ENCODE peak calls at places on chromosomes 16 and 17, in eight cellular contexts. C, N, H, J, S, R, E and G are unnamed samples.
A peak's percentile ranks its signal among the peaks of the same experiment; 100 is the strongest.

GRCh38 chr16:86041205-86041604 is 142.2 kb downstream of the IRF8 start:
- DNase-seq in C (no peak), N (no peak), H (no peak), J (no peak), S (no peak), R (no peak), E (no peak), G (no peak)

GRCh38 chr16:49049191-49049590 is 232.4 kb downstream of the CBLN1 start:
- DNase-seq in C (no peak), N (no peak), H (no peak), J (no peak), S (no peak), R (no peak), E (no peak), G (no peak)

GRCh38 chr17:46736100-46736499 is 82.4 kb downstream of the WNT3 start:
- DNase-seq in C (no peak), N (no peak), H (no peak), J (no peak), S (peak; percentile 18), R (no peak), E (no peak), G (no peak)

GRCh38 chr17:81867952-81868673 is 3.0 kb downstream of the ARHGDIA start:
- DNase-seq in C (no peak), N (no peak), H (no peak), J (no peak), S (no peak), R (no peak), E (peak; percentile 51), G (no peak)

GRCh38 chr16:80718480-80719220 is 85.7 kb downstream of the CDYL2 start:
- DNase-seq in C (peak; percentile 22), N (no peak), H (no peak), J (no peak), S (peak; percentile 40), R (no peak), E (no peak), G (peak; percentile 12)

GRCh38 chr16:23160082-23160481 is 10.8 kb upstream of the USP31 start:
- DNase-seq in C (no peak), N (no peak), H (no peak), J (no peak), S (no peak), R (no peak), E (no peak), G (no peak)

GRCh38 chr16:89044394-89045180 is 49.1 kb upstream of the ACSF3 start:
- DNase-seq in C (no peak), N (no peak), H (no peak), J (no peak), S (no peak), R (peak; percentile 53), E (peak; percentile 85), G (no peak)

GRCh38 chr17:51487947-51488346 is 227.6 kb downstream of the UTP18 start:
- DNase-seq in C (no peak), N (no peak), H (no peak), J (no peak), S (no peak), R (no peak), E (peak; percentile 33), G (peak; percentile 5)

GRCh38 chr17:50310455-50311111 is 35.3 kb upstream of the XYLT2 start:
- DNase-seq in C (no peak), N (no peak), H (no peak), J (no peak), S (no peak), R (no peak), E (no peak), G (no peak)

GRCh38 chr17:50308666-50309065 is 34.4 kb downstream of the TMEM92 start:
- DNase-seq in C (peak; percentile 74), N (no peak), H (no peak), J (no peak), S (no peak), R (no peak), E (no peak), G (no peak)

GRCh38 chr17:50304781-50305404 is 30.6 kb downstream of the TMEM92 start:
- DNase-seq in C (peak; percentile 79), N (no peak), H (no peak), J (no peak), S (no peak), R (no peak), E (no peak), G (no peak)

GRCh38 chr17:50311112-50311460 is 34.8 kb upstream of the XYLT2 start:
- DNase-seq in C (no peak), N (no peak), H (no peak), J (no peak), S (no peak), R (no peak), E (no peak), G (no peak)

DNA sequence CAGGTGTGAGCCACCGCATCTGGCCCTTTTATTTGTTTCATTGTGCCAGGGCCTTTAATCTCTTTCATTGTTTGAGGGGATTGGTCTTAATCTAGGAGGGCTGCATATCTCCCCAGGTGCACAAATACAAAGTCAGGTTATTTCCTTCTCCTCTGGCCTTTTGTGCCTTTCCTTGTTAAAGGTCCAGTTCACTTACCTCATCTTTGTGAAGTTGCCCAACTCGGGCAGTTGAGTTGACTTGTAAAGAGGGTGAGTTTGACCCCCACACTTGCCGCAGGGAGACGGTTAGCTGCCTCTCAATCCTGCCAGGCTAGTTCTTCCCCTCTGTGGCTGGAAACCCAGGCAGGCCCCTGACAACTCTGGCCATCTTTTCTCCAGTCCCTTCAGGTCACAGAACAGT is 33.4 kb downstream of the TMEM92 start:
- DNase-seq in C (no peak), N (no peak), H (no peak), J (no peak), S (no peak), R (no peak), E (no peak), G (no peak)
- TF ChIP-seq CTCF in C (no peak), N (no peak), H (no peak), J (no peak), S (no peak), R (no peak), E (no peak), G (no peak)

GRCh38 chr17:49575524-49576120 is at the start of gene NXPH3:
- DNase-seq in C (peak; percentile 19), N (peak; percentile 75), H (no peak), J (peak; percentile 60), S (no peak), R (peak; percentile 87), E (peak; percentile 91), G (peak; percentile 67)
- H3K27ac ChIP-seq in C (no peak within 1 kb of the TSS), N (no peak within 1 kb of the TSS), H (no peak within 1 kb of the TSS), J (no peak within 1 kb of the TSS), S (no peak within 1 kb of the TSS), R (peak within 1 kb of the TSS; percentile 43), E (no peak within 1 kb of the TSS), G (no peak within 1 kb of the TSS)

GRCh38 chr17:10683853-10684252 is 13.5 kb downstream of the SCO1 start:
- DNase-seq in C (peak; percentile 39), N (no peak), H (no peak), J (no peak), S (no peak), R (no peak), E (peak; percentile 46), G (peak; percentile 6)
- TF ChIP-seq CTCF in C (peak; percentile 52), N (peak; percentile 30), H (no peak), J (no peak), S (peak; percentile 53), R (peak; percentile 43), E (peak; percentile 68), G (peak; percentile 12)

DNA sequence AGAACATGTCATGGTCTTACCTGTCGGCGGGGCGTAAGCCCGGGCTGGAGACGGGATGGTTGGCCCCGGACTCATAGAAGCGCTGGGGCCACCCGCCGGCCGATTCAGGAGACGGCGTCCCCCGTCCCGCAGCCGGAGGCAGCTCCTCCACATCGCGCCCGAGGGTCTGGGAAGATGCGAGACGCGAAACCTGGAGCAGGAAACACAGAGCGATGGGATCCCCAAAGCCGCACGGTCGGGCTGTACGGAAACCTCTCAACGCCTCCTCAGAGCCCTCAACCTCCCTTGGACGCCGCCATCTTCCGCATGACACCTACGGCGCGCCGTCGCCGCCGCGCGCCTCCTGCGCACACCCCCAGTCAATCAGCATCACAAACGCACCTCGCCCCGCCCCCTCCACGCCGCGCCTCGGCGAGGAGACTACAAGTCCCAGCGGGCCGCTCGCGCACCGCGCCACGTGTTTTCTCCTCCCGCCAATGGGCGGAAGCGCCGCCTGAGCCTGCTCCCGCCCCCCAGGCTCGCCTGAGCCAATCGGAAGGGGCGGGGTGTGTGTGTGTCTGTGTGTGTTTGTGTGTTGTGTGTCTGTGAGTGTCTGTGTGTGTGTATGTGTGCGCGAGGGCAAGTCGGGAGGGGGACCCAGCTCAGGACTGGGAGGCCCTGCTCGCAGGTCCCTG is at the start of the genes ATPAF2 and GID4:
- DNase-seq in C (peak; percentile 98), N (peak; percentile 100), H (peak; percentile 100), J (peak; percentile 100), S (peak; percentile 94), R (peak; percentile 100), E (peak; percentile 99), G (peak; percentile 98)
- H3K27ac ChIP-seq in C (peak within 1 kb of the TSS; percentile 78), N (peak within 1 kb of the TSS; percentile 90), H (no peak within 1 kb of the TSS), J (peak within 1 kb of the TSS; percentile 85), S (no peak within 1 kb of the TSS), R (peak within 1 kb of the TSS; percentile 70), E (peak within 1 kb of the TSS; percentile 83), G (peak within 1 kb of the TSS; percentile 79)

DNA sequence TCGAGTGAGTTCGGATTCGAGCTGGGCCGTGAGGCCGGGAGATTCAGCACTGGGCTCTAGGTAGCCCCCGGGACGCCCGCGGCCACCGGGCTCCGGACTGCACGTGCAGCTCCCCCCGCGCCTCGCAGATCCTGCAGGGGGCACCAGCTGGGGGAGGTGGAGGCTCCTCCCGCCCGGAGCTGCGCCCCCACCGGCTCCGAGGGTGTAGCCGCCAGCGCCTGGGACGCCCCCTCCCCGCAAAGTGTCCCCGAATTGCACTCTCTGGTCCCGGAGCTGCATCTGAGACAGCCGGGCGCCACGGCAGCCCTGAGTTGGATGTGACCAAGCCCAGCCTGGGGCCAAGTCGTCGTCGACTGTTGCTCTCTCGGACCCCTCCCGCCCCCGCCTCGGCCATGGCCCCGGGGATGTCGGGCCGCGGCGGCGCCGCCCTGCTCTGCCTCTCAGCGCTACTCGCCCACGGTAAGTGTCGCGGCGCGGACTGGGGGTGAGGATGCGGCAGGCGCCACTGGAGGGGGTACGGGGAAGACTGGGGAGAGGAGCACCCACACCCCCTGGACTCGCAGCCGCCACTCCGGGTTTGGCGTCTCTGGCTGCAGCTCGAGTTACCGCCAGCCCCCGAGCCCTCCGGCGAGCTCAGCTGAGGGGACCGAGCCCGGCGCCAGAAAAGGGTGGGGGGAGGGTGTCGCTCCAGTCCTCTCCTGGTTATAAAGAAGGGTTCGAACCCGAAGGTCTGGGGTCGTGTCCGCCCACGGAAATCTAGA is 1.5 kb downstream of the TMEM132E start:
- DNase-seq in C (no peak), N (no peak), H (no peak), J (no peak), S (no peak), R (peak; percentile 62), E (peak; percentile 78), G (no peak)
- TF ChIP-seq CTCF in C (no peak), N (no peak), H (peak; percentile 23), J (no peak), S (no peak), R (no peak), E (no peak), G (no peak)